ENCODE peak calls at places on chromosomes 13 and 19, in six cellular contexts. Q is glutamatergic neuron; R is left lung; U is amniotic stem cell; W is GM23248; F is stimulated activated CD8-positive, alpha-beta memory T cell treated with anti-CD3 and anti-CD28 coated beads, Interleukin-4, amount 100 ng/mL, for 1 hour. T is an unnamed sample.

GRCh38 chr13:66513728-66514127 is 716.4 kb downstream of the PCDH9 start:
- DNase-seq in Q (no peak), R (no peak), U (no peak), W (no peak), F (no peak), T (peak)

GRCh38 chr19:48450863-48451262 is 4.5 kb upstream of the KCNJ14 start:
- DNase-seq in Q (no peak), R (no peak), U (no peak), W (no peak), F (no peak), T (no peak)

GRCh38 chr19:15479391-15480345 is at the start of gene PGLYRP2:
- DNase-seq in Q (no peak), R (no peak), U (no peak), W (peak), F (no peak), T (no peak)

GRCh38 chr19:46718157-46718933 is 1.4 kb upstream of the PRKD2 start:
- DNase-seq in Q (no peak), R (peak), U (no peak), W (peak), F (no peak), T (peak)

GRCh38 chr19:27833031-27833430 is 1379.9 kb downstream of the UQCRFS1 start:
- DNase-seq in Q (no peak), R (no peak), U (no peak), W (peak), F (no peak), T (no peak)

GRCh38 chr13:102035969-102036368 is 365.9 kb downstream of the FGF14 start:
- DNase-seq in Q (no peak), R (no peak), U (no peak), W (no peak), F (no peak), T (no peak)

GRCh38 chr19:3358919-3359849 is 7.2 kb upstream of the NFIC start:
- DNase-seq in Q (peak), R (peak), U (no peak), W (peak), F (no peak), T (peak)

GRCh38 chr13:109249780-109250528 is 536.4 kb downstream of the IRS2 start:
- DNase-seq in Q (no peak), R (no peak), U (no peak), W (no peak), F (no peak), T (peak)

GRCh38 chr13:53201454-53202225 is 173.0 kb downstream of the OLFM4 start:
- DNase-seq in Q (peak), R (peak), U (no peak), W (peak), F (no peak), T (no peak)

GRCh38 chr19:46845959-46846459 is 4.6 kb downstream of the AP2S1 start:
- DNase-seq in Q (no peak), R (no peak), U (no peak), W (no peak), F (no peak), T (no peak)

GRCh38 chr13:99380921-99381645 is 73.9 kb upstream of the GPR183 start:
- DNase-seq in Q (no peak), R (no peak), U (no peak), W (no peak), F (no peak), T (no peak)

GRCh38 chr19:2207991-2208860 is 27.9 kb downstream of the PLEKHJ1 start:
- DNase-seq in Q (peak), R (no peak), U (peak), W (peak), F (no peak), T (no peak)

GRCh38 chr13:61466280-61466679 is 50.6 kb upstream of the PCDH20 start:
- DNase-seq in Q (no peak), R (no peak), U (no peak), W (no peak), F (no peak), T (no peak)

GRCh38 chr19:52171321-52172169 is at the start of gene ZNF836:
- DNase-seq in Q (peak), R (peak), U (no peak), W (peak), F (peak), T (peak)

GRCh38 chr19:35225951-35226350 is 2.6 kb downstream of the FAM187B start:
- DNase-seq in Q (no peak), R (no peak), U (no peak), W (no peak), F (no peak), T (no peak)

GRCh38 chr19:24000656-24001055 is 86.0 kb downstream of the ZNF726 start:
- DNase-seq in Q (no peak), R (no peak), U (no peak), W (no peak), F (no peak), T (no peak)

GRCh38 chr19:48596679-48597465 is 9.7 kb upstream of the SPACA4 start:
- DNase-seq in Q (no peak), R (no peak), U (no peak), W (no peak), F (no peak), T (no peak)

GRCh38 chr13:111324736-111325135 is 4.3 kb downstream of the TEX29 start:
- DNase-seq in Q (no peak), R (peak), U (no peak), W (no peak), F (no peak), T (no peak)

GRCh38 chr19:39515551-39516191 is 732 bp downstream of the SELENOV start:
- DNase-seq in Q (no peak), R (peak), U (no peak), W (no peak), F (no peak), T (no peak)

GRCh38 chr13:33236021-33236420 is 49.5 kb downstream of the STARD13 start:
- DNase-seq in Q (no peak), R (no peak), U (peak), W (peak), F (no peak), T (peak)

GRCh38 chr13:66159526-66159925 is 1070.6 kb downstream of the PCDH9 start:
- DNase-seq in Q (no peak), R (no peak), U (no peak), W (no peak), F (no peak), T (no peak)

GRCh38 chr19:41646589-41647204 is 19.8 kb upstream of the CEACAM4 start:
- DNase-seq in Q (peak), R (peak), U (no peak), W (peak), F (no peak), T (no peak)

GRCh38 chr13:113962975-113963374 is 10.9 kb downstream of the C13orf46 start:
- DNase-seq in Q (no peak), R (peak), U (no peak), W (no peak), F (no peak), T (no peak)

GRCh38 chr19:32861596-32861995 is 8.0 kb downstream of the SLC7A9 start:
- DNase-seq in Q (no peak), R (no peak), U (no peak), W (no peak), F (no peak), T (no peak)

GRCh38 chr19:56969726-56970125 is 129.2 kb upstream of the PEG3 start:
- DNase-seq in Q (no peak), R (no peak), U (no peak), W (no peak), F (no peak), T (no peak)

GRCh38 chr13:113023217-113023597 is 54.2 kb downstream of the MCF2L start:
- DNase-seq in Q (no peak), R (peak), U (no peak), W (no peak), F (no peak), T (no peak)

GRCh38 chr19:44308011-44308410 is 3.2 kb upstream of the ZNF235 start:
- DNase-seq in Q (no peak), R (no peak), U (no peak), W (peak), F (no peak), T (no peak)

GRCh38 chr13:27636624-27637288 is 15.1 kb downstream of the POLR1D start:
- DNase-seq in Q (no peak), R (no peak), U (no peak), W (no peak), F (no peak), T (no peak)

GRCh38 chr13:51282322-51282721 is 57.2 kb upstream of the SERPINE3 start:
- DNase-seq in Q (no peak), R (no peak), U (no peak), W (no peak), F (no peak), T (no peak)

GRCh38 chr19:48950830-48951519 is 3.7 kb upstream of the BAX start:
- DNase-seq in Q (no peak), R (no peak), U (no peak), W (no peak), F (no peak), T (no peak)

GRCh38 chr19:615619-616018 is 17.7 kb downstream of the POLRMT start:
- DNase-seq in Q (no peak), R (no peak), U (no peak), W (no peak), F (no peak), T (no peak)